ENCODE peak calls at places on chromosomes 7 and 10, in five cellular contexts. F, D, X, W and C are unnamed samples.

GRCh38 chr10:71554671-71555070 is 158.0 kb downstream of the CDH23 start:
- DNase-seq in F (no peak), D (no peak), X (no peak), W (no peak), C (no peak)

GRCh38 chr7:25844109-25844915 is 307.7 kb upstream of the NFE2L3 start:
- DNase-seq in F (no peak), D (no peak), X (no peak), W (no peak), C (no peak)

GRCh38 chr7:35035511-35035921 is 1.8 kb downstream of the DPY19L1 start:
- DNase-seq in F (no peak), D (no peak), X (peak; percentile 46), W (peak; percentile 75), C (no peak)

GRCh38 chr10:112801004-112801403 is 149.0 kb upstream of the TCF7L2 start:
- DNase-seq in F (no peak), D (no peak), X (no peak), W (peak; percentile 35), C (no peak)

GRCh38 chr7:47497367-47498096 is 84.4 kb downstream of the TNS3 start:
- DNase-seq in F (no peak), D (no peak), X (peak; percentile 35), W (no peak), C (no peak)

GRCh38 chr10:97532935-97533671 is 34.4 kb downstream of the UBTD1 start:
- DNase-seq in F (no peak), D (no peak), X (peak; percentile 81), W (peak; percentile 55), C (no peak)

GRCh38 chr7:46811529-46811928 is 770.4 kb downstream of the TNS3 start:
- DNase-seq in F (peak; percentile 35), D (no peak), X (peak; percentile 82), W (peak; percentile 26), C (no peak)

GRCh38 chr7:157687158-157687557 is 350.4 kb downstream of the DNAJB6 start:
- DNase-seq in F (no peak), D (no peak), X (no peak), W (no peak), C (no peak)

GRCh38 chr7:33485746-33486491 is 356.6 kb downstream of the BBS9 start:
- DNase-seq in F (no peak), D (no peak), X (no peak), W (no peak), C (no peak)

GRCh38 chr10:96670786-96671185 is 49.5 kb downstream of the PIK3AP1 start:
- DNase-seq in F (no peak), D (no peak), X (no peak), W (peak; percentile 39), C (no peak)

GRCh38 chr7:104328308-104328969 is at the start of gene LHFPL3:
- DNase-seq in F (no peak), D (peak; percentile 40), X (no peak), W (no peak), C (no peak)

GRCh38 chr10:1737222-1738061 is at the start of gene ADARB2:
- DNase-seq in F (no peak), D (no peak), X (no peak), W (no peak), C (peak; percentile 58)

GRCh38 chr7:30911561-30911969 is at the start of gene AQP1:
- DNase-seq in F (peak; percentile 86), D (peak; percentile 90), X (peak; percentile 62), W (no peak), C (no peak)

GRCh38 chr10:81961451-81962184 is 86.6 kb downstream of the NRG3 start:
- DNase-seq in F (no peak), D (no peak), X (no peak), W (no peak), C (no peak)

GRCh38 chr7:114083714-114084113 is 164.9 kb upstream of the PPP1R3A start:
- DNase-seq in F (no peak), D (no peak), X (no peak), W (no peak), C (no peak)

GRCh38 chr7:158648787-158649186 is 55.8 kb downstream of the NCAPG2 start:
- DNase-seq in F (no peak), D (no peak), X (no peak), W (no peak), C (no peak)

GRCh38 chr7:33880787-33881186 is 24.6 kb upstream of the BMPER start:
- DNase-seq in F (no peak), D (no peak), X (no peak), W (no peak), C (no peak)

GRCh38 chr7:129009437-129009836 is 45.5 kb downstream of the TNPO3 start:
- DNase-seq in F (no peak), D (no peak), X (no peak), W (no peak), C (no peak)

GRCh38 chr7:111517441-111518037 is 44.8 kb downstream of the IMMP2L start:
- DNase-seq in F (no peak), D (no peak), X (no peak), W (peak; percentile 81), C (no peak)

GRCh38 chr10:117668351-117669008 is 125.9 kb downstream of the EMX2 start:
- DNase-seq in F (no peak), D (no peak), X (no peak), W (no peak), C (no peak)

GRCh38 chr10:8017276-8017675 is 37.2 kb upstream of the GATA3 start:
- DNase-seq in F (no peak), D (no peak), X (no peak), W (no peak), C (no peak)

GRCh38 chr10:132753596-132753995 is 32.4 kb downstream of the NKX6-2 start:
- DNase-seq in F (no peak), D (no peak), X (no peak), W (no peak), C (no peak)

GRCh38 chr10:49282306-49282705 is 16.7 kb upstream of the C10orf71 start:
- DNase-seq in F (no peak), D (no peak), X (no peak), W (no peak), C (no peak)

GRCh38 chr7:148959726-148960125 is 68.6 kb downstream of the PDIA4 start:
- DNase-seq in F (no peak), D (no peak), X (no peak), W (no peak), C (no peak)

GRCh38 chr10:59905735-59906416 is 480 bp downstream of the CCDC6 start:
- DNase-seq in F (no peak), D (peak; percentile 71), X (no peak), W (no peak), C (no peak)

GRCh38 chr10:24850726-24851300 is 101.6 kb downstream of the PRTFDC1 start:
- DNase-seq in F (no peak), D (no peak), X (no peak), W (no peak), C (no peak)

GRCh38 chr10:47152861-47153349 is 147.1 kb upstream of the GDF10 start:
- DNase-seq in F (no peak), D (no peak), X (no peak), W (peak; percentile 14), C (no peak)

GRCh38 chr7:112437038-112437437 is 13.2 kb upstream of the IFRD1 start:
- DNase-seq in F (no peak), D (no peak), X (no peak), W (peak; percentile 21), C (no peak)

GRCh38 chr10:6924166-6924565 is 344.1 kb upstream of the PRKCQ start:
- DNase-seq in F (no peak), D (no peak), X (peak; percentile 65), W (peak; percentile 17), C (no peak)

GRCh38 chr10:74153123-74153522 is 2.1 kb downstream of the ADK start:
- DNase-seq in F (no peak), D (no peak), X (peak; percentile 69), W (peak; percentile 46), C (no peak)

GRCh38 chr10:97319671-97320479 is 804 bp downstream of the FRAT1 start:
- DNase-seq in F (peak; percentile 57), D (peak; percentile 83), X (no peak), W (peak; percentile 60), C (peak; percentile 70)

GRCh38 chr10:102595293-102595692 is 49.0 kb upstream of the TRIM8 start:
- DNase-seq in F (no peak), D (no peak), X (no peak), W (no peak), C (no peak)
- TF ChIP-seq CTCF in F (no peak), D (no peak), X (peak; percentile 4), W (no peak), C (no peak)

GRCh38 chr10:95285556-95285955 is 5.2 kb downstream of the PDLIM1 start:
- DNase-seq in F (no peak), D (no peak), X (no peak), W (no peak), C (no peak)
- H3K4me1 ChIP-seq in F (peaks cover 97% of the 10 kb centered on the region), D (peaks cover 54% of the 10 kb centered on the region), X (peaks cover 11% of the 10 kb centered on the region), W (peaks cover 72% of the 10 kb centered on the region), C (peaks cover 27% of the 10 kb centered on the region)

GRCh38 chr10:77501152-77501845 is 136.3 kb downstream of the KCNMA1 start:
- DNase-seq in F (no peak), D (no peak), X (peak; percentile 95), W (peak; percentile 68), C (no peak)
- TF ChIP-seq CTCF in F (no peak), D (no peak), X (no peak), W (no peak), C (no peak)

GRCh38 chr10:79256264-79256806 is 90.9 kb upstream of the PPIF start:
- DNase-seq in F (no peak), D (no peak), X (no peak), W (no peak), C (no peak)
- H3K4me1 ChIP-seq in F (peaks cover 96% of the 10 kb centered on the region), D (peaks cover 7% of the 10 kb centered on the region), X (peaks cover 12% of the 10 kb centered on the region), W (no peaks in the 10 kb centered on the region), C (peaks cover 82% of the 10 kb centered on the region)

DNA sequence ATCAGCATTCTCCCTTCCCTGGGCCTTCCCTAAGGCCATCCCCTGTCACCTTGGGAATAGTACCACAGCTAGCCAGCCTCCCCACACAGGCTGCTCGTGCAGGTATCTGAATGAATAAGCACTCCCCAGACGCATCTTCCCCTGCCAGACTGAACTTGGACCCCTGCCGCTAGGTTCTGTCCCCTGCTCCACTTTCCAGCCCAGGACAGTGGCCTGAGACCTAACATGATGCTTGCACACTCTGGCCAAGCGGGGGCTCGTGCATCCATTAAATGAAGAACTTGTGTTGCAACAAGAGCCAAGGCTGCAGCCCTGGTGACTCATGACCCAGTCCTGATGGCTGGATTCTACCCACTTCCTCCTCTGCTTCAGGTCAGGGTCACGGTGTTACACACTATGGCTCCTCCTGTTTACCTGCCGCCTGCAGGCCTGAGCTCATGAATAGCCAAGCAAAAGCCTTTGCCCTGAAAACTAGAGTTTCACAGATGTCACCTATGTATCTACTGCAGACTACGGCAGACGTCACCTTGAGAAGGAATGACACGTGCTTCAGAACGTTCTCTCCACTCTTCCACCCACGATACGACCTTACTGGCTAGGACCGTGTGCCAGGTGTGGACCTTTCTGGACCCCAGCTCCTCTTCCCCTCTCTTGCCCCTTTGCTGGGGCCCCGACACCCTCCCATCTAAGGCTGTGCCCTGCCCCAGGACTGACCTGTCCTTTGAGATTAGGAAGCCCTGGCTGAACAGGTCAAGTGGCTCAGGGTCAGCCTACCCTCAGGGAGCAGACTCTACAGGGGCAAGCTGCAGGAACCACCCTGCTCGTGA is 6.5 kb downstream of the ASB13 start:
- DNase-seq in F (no peak), D (peak; percentile 72), X (peak; percentile 62), W (peak; percentile 55), C (peak; percentile 59)
- TF ChIP-seq CTCF in F (no peak), D (no peak), X (no peak), W (no peak), C (no peak)

DNA sequence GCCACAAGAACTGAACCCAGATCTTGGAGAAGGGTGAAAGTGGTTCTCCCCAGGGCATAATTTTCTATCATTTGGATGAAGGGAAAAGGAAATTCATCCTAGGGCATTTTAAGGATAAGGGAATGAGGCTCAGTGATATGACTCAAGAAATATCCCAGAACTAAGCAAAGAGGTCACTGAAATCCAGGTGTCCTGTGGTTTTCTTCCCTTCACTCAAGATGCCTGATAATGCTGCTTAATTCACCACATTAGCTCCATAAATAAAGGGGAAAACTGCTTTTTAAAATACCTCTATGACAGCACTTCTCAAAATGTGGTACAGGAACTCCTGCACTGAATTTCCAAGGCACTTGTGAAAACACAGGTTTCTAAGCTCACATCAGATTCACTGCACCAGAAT is 2.7 kb downstream of the IFIT3 start:
- DNase-seq in F (no peak), D (no peak), X (no peak), W (no peak), C (no peak)
- H3K4me1 ChIP-seq in F (peaks cover 81% of the 10 kb centered on the region), D (peaks cover 17% of the 10 kb centered on the region), X (peaks cover 8% of the 10 kb centered on the region), W (peaks cover 32% of the 10 kb centered on the region), C (peaks cover 22% of the 10 kb centered on the region)